ENCODE peak calls at places on chromosomes 7 and 10, in seven cellular contexts. H is GM23248, R is neuronal stem cell, C is HuH-7.5, E is GM04504, V is heart left ventricle, O is WERI-Rb-1. X is an unnamed sample.

GRCh38 chr10:28719789-28720436 is 42.6 kb downstream of the BAMBI start:
- DNase-seq in H (peak), R (no peak), C (no peak), E (no peak), V (no peak), O (no peak), X (no peak)

GRCh38 chr10:93535293-93535692 is 31.2 kb upstream of the FFAR4 start:
- DNase-seq in H (no peak), R (no peak), C (no peak), E (no peak), V (no peak), O (no peak), X (no peak)

GRCh38 chr7:94368371-94368791 is 26.3 kb upstream of the COL1A2 start:
- DNase-seq in H (peak), R (no peak), C (no peak), E (peak), V (no peak), O (no peak), X (no peak)

GRCh38 chr10:70052462-70053211 is at the start of gene MACROH2A2:
- DNase-seq in H (peak), R (peak), C (peak), E (peak), V (peak), O (peak), X (no peak)

GRCh38 chr7:133984023-133984422 is 143.1 kb upstream of the LRGUK start:
- DNase-seq in H (no peak), R (no peak), C (no peak), E (no peak), V (no peak), O (peak), X (no peak)

GRCh38 chr10:124138883-124139348 is 45.5 kb upstream of the CHST15 start:
- DNase-seq in H (no peak), R (no peak), C (no peak), E (no peak), V (no peak), O (no peak), X (no peak)

GRCh38 chr7:112193915-112194502 is 12.2 kb downstream of the DOCK4 start:
- DNase-seq in H (no peak), R (no peak), C (no peak), E (no peak), V (no peak), O (no peak), X (no peak)

GRCh38 chr7:142001163-142001874 is 5.6 kb downstream of the MGAM start:
- DNase-seq in H (peak), R (no peak), C (no peak), E (no peak), V (no peak), O (no peak), X (no peak)

GRCh38 chr7:101373812-101374612 is 11.3 kb downstream of the COL26A1 start:
- DNase-seq in H (peak), R (no peak), C (no peak), E (no peak), V (no peak), O (peak), X (no peak)

X was measured in hypothalamus.